ENCODE peak calls at places on chromosomes 16 and 17, in seven cellular contexts. K is caudate nucleus, S is lower lobe of right lung, W is neural progenitor cell, Q is PC-9, B is tibial artery, V is dorsolateral prefrontal cortex. L is an unnamed sample.

GRCh38 chr16:81485824-81486554 is 41.4 kb downstream of the CMIP start:
- DNase-seq in V (no peak), K (no peak), S (no peak), W (no peak), Q (no peak), B (no peak), L (no peak)

GRCh38 chr16:81478876-81479496 is 34.4 kb downstream of the CMIP start:
- DNase-seq in Q (no peak), B (no peak), S (peak; percentile 76), W (no peak), K (no peak), V (no peak), L (no peak)

GRCh38 chr17:55672585-55673501 is 49.8 kb downstream of the TMEM100 start:
- DNase-seq in B (no peak), K (no peak), V (no peak), W (no peak), Q (no peak), S (no peak), L (no peak)

GRCh38 chr17:1997587-1998425 is 27.3 kb downstream of the RTN4RL1 start:
- DNase-seq in S (peak; percentile 70), W (peak; percentile 78), V (no peak), B (no peak), K (peak; percentile 13), Q (no peak), L (no peak)

GRCh38 chr17:8724451-8724850 is 20.2 kb downstream of the CCDC42 start:
- DNase-seq in Q (no peak), V (no peak), K (no peak), B (peak; percentile 48), W (no peak), S (peak; percentile 75), L (no peak)

GRCh38 chr16:84759061-84759460 is 59.3 kb downstream of the USP10 start:
- DNase-seq in B (no peak), S (no peak), V (no peak), Q (no peak), K (no peak), W (no peak), L (no peak)

GRCh38 chr16:89687092-89687940 is 827 bp downstream of the CDK10 start:
- DNase-seq in W (peak; percentile 48), K (no peak), V (no peak), S (peak; percentile 57), B (no peak), Q (peak; percentile 50), L (peak; percentile 32)

GRCh38 chr16:9364721-9365693 is 273.6 kb downstream of the HAPSTR1 start:
- DNase-seq in K (peak; percentile 36), S (peak; percentile 51), B (peak; percentile 98), V (peak; percentile 90), Q (no peak), W (no peak), L (no peak)

GRCh38 chr16:19330801-19331484 is 45.4 kb downstream of the CLEC19A start:
- DNase-seq in Q (peak; percentile 80), V (peak; percentile 45), W (no peak), K (no peak), S (no peak), B (no peak), L (peak; percentile 55)

GRCh38 chr17:348692-349425 is 3.7 kb downstream of the RPH3AL start:
- DNase-seq in S (peak; percentile 74), V (peak; percentile 12), K (no peak), W (peak; percentile 47), B (no peak), Q (no peak), L (peak; percentile 55)

GRCh38 chr17:22278302-22279275 is 586.3 kb downstream of the KCNJ18 start:
- DNase-seq in V (no peak), W (no peak), B (peak; percentile 53), Q (no peak), K (no peak), S (no peak), L (no peak)

GRCh38 chr16:7493133-7493532 is 160.5 kb downstream of the RBFOX1 start:
- DNase-seq in S (no peak), Q (no peak), K (no peak), V (no peak), W (no peak), B (no peak), L (no peak)

GRCh38 chr16:67397812-67398545 is 4.7 kb upstream of the TPPP3 start:
- DNase-seq in W (no peak), S (peak; percentile 39), B (no peak), K (no peak), V (no peak), Q (no peak), L (no peak)

GRCh38 chr16:83653785-83654184 is 154.0 kb upstream of the HSBP1 start:
- DNase-seq in W (no peak), B (no peak), K (no peak), V (no peak), S (no peak), Q (no peak), L (peak; percentile 18)

GRCh38 chr16:77949445-77949844 is 72.9 kb upstream of the CLEC3A start:
- DNase-seq in Q (no peak), V (no peak), B (no peak), S (no peak), W (no peak), K (no peak), L (no peak)

GRCh38 chr17:72467841-72468653 is 347.2 kb downstream of the SOX9 start:
- DNase-seq in W (peak; percentile 64), B (peak; percentile 60), Q (no peak), V (no peak), K (no peak), S (no peak), L (peak; percentile 76)
- H3K27ac ChIP-seq in W (no peak overlapping the region), B (no peak overlapping the region), Q (peak overlapping the region; percentile 100), V (peak overlapping the region; percentile 91), K (peak overlapping the region; percentile 68), S (no peak overlapping the region), L (peak overlapping the region; percentile 95)

DNA sequence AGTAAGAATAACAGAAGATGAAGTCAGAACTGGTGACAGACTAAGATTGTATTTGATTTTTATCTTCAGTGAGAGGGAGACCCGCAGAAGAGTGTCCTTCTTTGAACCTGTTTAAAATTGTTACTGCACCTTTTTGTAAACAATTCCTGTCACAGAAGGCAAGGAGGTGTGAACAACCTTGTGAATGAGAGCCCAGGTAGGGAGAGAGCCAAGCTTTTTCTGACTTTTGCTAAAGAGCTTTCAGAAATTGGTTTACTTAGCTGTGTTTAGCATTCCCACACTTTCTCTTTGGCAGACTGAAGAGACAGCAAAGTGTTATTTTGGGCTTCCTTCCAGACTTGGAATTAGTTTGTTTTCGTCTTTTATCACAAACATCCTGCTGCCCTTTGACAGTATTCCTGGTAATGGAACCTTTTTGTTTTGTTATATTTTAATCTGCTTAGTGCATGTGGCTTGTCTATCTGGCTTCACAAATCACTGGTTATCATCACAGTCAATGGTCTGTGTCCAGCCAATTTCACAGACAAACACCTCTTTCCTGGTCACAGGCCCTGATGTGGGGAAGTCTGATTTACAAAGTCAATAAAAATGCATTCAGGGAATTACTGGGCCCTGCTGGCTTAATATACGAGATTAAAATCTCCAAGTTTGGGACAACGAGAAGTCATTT is 85.7 kb upstream of the HS3ST2 start:
- DNase-seq in S (no peak), V (no peak), B (no peak), Q (no peak), W (no peak), K (no peak), L (no peak)
- H3K27ac ChIP-seq in S (no peak overlapping the region), V (no peak overlapping the region), B (no peak overlapping the region), Q (no peak overlapping the region), W (no peak overlapping the region), K (no peak overlapping the region), L (no peak overlapping the region)

GRCh38 chr17:10604521-10604920 is 52.6 kb downstream of the MYH3 start:
- DNase-seq in Q (no peak), K (no peak), S (no peak), W (no peak), B (no peak), V (no peak), L (no peak)

GRCh38 chr17:10603889-10604288 is 53.2 kb downstream of the MYH3 start:
- DNase-seq in Q (no peak), V (no peak), S (no peak), W (no peak), B (no peak), K (no peak), L (no peak)

GRCh38 chr17:10600551-10600950 is 51.1 kb upstream of the MYH2 start:
- DNase-seq in K (no peak), Q (no peak), W (no peak), V (no peak), S (no peak), B (no peak), L (no peak)

GRCh38 chr17:10598620-10599019 is 49.2 kb upstream of the MYH2 start:
- DNase-seq in S (no peak), B (no peak), W (no peak), V (no peak), K (no peak), Q (no peak), L (no peak)
- H3K27ac ChIP-seq in S (no peak overlapping the region), B (no peak overlapping the region), W (no peak overlapping the region), V (no peak overlapping the region), K (no peak overlapping the region), Q (no peak overlapping the region), L (no peak overlapping the region)

GRCh38 chr17:78421084-78421533 is 42.7 kb downstream of the PGS1 start:
- DNase-seq in K (no peak), S (no peak), V (no peak), B (no peak), Q (no peak), W (no peak), L (no peak)

GRCh38 chr17:78422267-78422605 is 43.8 kb downstream of the PGS1 start:
- DNase-seq in B (no peak), K (no peak), W (no peak), S (no peak), Q (no peak), V (no peak), L (no peak)

GRCh38 chr17:78419970-78420820 is 41.7 kb downstream of the PGS1 start:
- DNase-seq in B (no peak), V (no peak), S (no peak), W (no peak), K (no peak), Q (no peak), L (no peak)

GRCh38 chr17:78422872-78423588 is 44.6 kb downstream of the PGS1 start:
- DNase-seq in B (no peak), V (no peak), K (no peak), W (no peak), Q (no peak), S (no peak), L (no peak)

GRCh38 chr17:78421534-78422266 is 43.3 kb downstream of the PGS1 start:
- DNase-seq in Q (peak; percentile 47), S (peak; percentile 85), B (peak; percentile 82), W (peak; percentile 88), K (peak; percentile 71), V (peak; percentile 70), L (peak; percentile 78)
- H3K27ac ChIP-seq in Q (no peak overlapping the region), S (peak overlapping the region; percentile 27), B (no peak overlapping the region), W (peak overlapping the region; percentile 81), K (no peak overlapping the region), V (no peak overlapping the region), L (peak overlapping the region; percentile 46)

GRCh38 chr17:6457688-6458190 is 13.5 kb downstream of the PIMREG start:
- DNase-seq in W (no peak), Q (no peak), V (no peak), S (peak; percentile 34), B (no peak), K (no peak), L (no peak)
- H3K27ac ChIP-seq in W (no peak overlapping the region), Q (no peak overlapping the region), V (no peak overlapping the region), S (no peak overlapping the region), B (no peak overlapping the region), K (no peak overlapping the region), L (peak overlapping the region; percentile 71)

GRCh38 chr16:66150691-66151090 is 215.8 kb upstream of the CDH5 start:
- DNase-seq in W (no peak), S (no peak), B (no peak), V (no peak), Q (no peak), K (no peak), L (no peak)
- H3K27ac ChIP-seq in W (no peak overlapping the region), S (peak overlapping the region; percentile 48), B (no peak overlapping the region), V (no peak overlapping the region), Q (no peak overlapping the region), K (no peak overlapping the region), L (no peak overlapping the region)

L was measured in RWPE1.